ENCODE peak calls at places on chromosomes 4 and X, in four cellular contexts. E is activated naive CD4-positive, alpha-beta T cell treated with anti-CD3 and anti-CD28 coated beads for 36 hours; H is HT-29; U is IMR-90. C is an unnamed sample.

GRCh38 chr4:107801766-107802211 is 22.9 kb upstream of the SGMS2 start:
- DNase-seq in H (peak; percentile 44), E (no peak), U (peak; percentile 27), C (peak; percentile 75)

GRCh38 chr4:158786155-158786581 is 17.3 kb downstream of the FNIP2 start:
- DNase-seq in E (no peak), H (no peak), U (peak; percentile 28), C (peak; percentile 46)

GRCh38 chr4:185205697-185206342 is 2.0 kb upstream of the CFAP97 start:
- DNase-seq in H (no peak), U (no peak), E (no peak), C (no peak)

GRCh38 chr4:186628058-186628711 is 72.8 kb upstream of the MTNR1A start:
- DNase-seq in U (no peak), E (no peak), H (peak; percentile 89), C (peak; percentile 33)

GRCh38 chr4:166197166-166197565 is 324.1 kb downstream of the TLL1 start:
- DNase-seq in H (no peak), U (no peak), E (no peak), C (no peak)

GRCh38 chr4:41880022-41880837 is 55.0 kb upstream of the TMEM33 start:
- DNase-seq in H (no peak), U (no peak), E (no peak), C (no peak)

GRCh38 chrX:20060961-20061868 is 55.5 kb downstream of the MAP7D2 start:
- DNase-seq in H (no peak), E (no peak), U (no peak), C (no peak)

GRCh38 chr4:158858410-158859189 is 89.8 kb downstream of the FNIP2 start:
- DNase-seq in U (peak; percentile 71), H (no peak), E (no peak), C (no peak)

GRCh38 chrX:16491461-16491860 is 158.5 kb upstream of the S100G start:
- DNase-seq in E (no peak), U (no peak), H (no peak), C (no peak)

GRCh38 chr4:32140636-32141035 is 1420.5 kb downstream of the PCDH7 start:
- DNase-seq in E (no peak), U (peak; percentile 47), H (no peak), C (no peak)

GRCh38 chrX:104137496-104137895 is 19.3 kb downstream of the SLC25A53 start:
- DNase-seq in E (no peak), U (no peak), H (no peak), C (no peak)

GRCh38 chr4:127622923-127623754 is 9.6 kb upstream of the INTU start:
- DNase-seq in E (no peak), H (no peak), U (peak; percentile 33), C (no peak)

GRCh38 chrX:31649176-31649575 is 577.3 kb upstream of the FTHL17 start:
- DNase-seq in E (no peak), H (no peak), U (no peak), C (no peak)

GRCh38 chr4:166043801-166044200 is 170.8 kb downstream of the TLL1 start:
- DNase-seq in H (no peak), U (no peak), E (no peak), C (no peak)

GRCh38 chr4:157115613-157116340 is 39.8 kb downstream of the GLRB start:
- DNase-seq in U (peak; percentile 77), E (no peak), H (no peak), C (no peak)

GRCh38 chr4:105896461-105896939 is 1.2 kb downstream of the NPNT start:
- DNase-seq in H (no peak), U (no peak), E (no peak), C (no peak)

GRCh38 chrX:40446927-40447326 is 133.8 kb upstream of the ATP6AP2 start:
- DNase-seq in E (no peak), U (no peak), H (no peak), C (no peak)

GRCh38 chrX:40816906-40817305 is 81.6 kb upstream of the MED14 start:
- DNase-seq in E (no peak), U (no peak), H (no peak), C (no peak)

GRCh38 chrX:372856-373640 is 13.7 kb downstream of the PPP2R3B start:
- DNase-seq in U (peak; percentile 44), H (no peak), E (no peak), C (no peak)

GRCh38 chrX:68139791-68140190 is 293.5 kb downstream of the OPHN1 start:
- DNase-seq in U (peak; percentile 35), H (no peak), E (no peak), C (no peak)

GRCh38 chrX:9861711-9862110 is 75.5 kb downstream of the SHROOM2 start:
- DNase-seq in U (no peak), E (no peak), H (no peak), C (no peak)

GRCh38 chr4:88107406-88108107 is 50.9 kb downstream of the ABCG2 start:
- DNase-seq in H (peak; percentile 91), E (no peak), U (peak; percentile 9), C (peak; percentile 67)

GRCh38 chr4:79413486-79413885 is 5.5 kb upstream of the GK2 start:
- DNase-seq in H (no peak), U (no peak), E (no peak), C (no peak)

GRCh38 chr4:7904108-7904516 is 35.5 kb downstream of the AFAP1 start:
- DNase-seq in U (peak; percentile 89), E (no peak), H (no peak), C (no peak)

GRCh38 chr4:63316633-63317032 is 1092.6 kb downstream of the TECRL start:
- DNase-seq in U (no peak), E (no peak), H (no peak), C (no peak)

GRCh38 chr4:3307060-3307459 is 14.2 kb downstream of the RGS12 start:
- DNase-seq in U (no peak), E (no peak), H (no peak), C (no peak)

GRCh38 chrX:31112226-31112999 is 40.6 kb upstream of the FTHL17 start:
- DNase-seq in E (no peak), U (no peak), H (no peak), C (no peak)

GRCh38 chrX:18272222-18272621 is 51.5 kb upstream of the BEND2 start:
- DNase-seq in H (no peak), E (no peak), U (no peak), C (no peak)

GRCh38 chrX:34629572-34629971 is 27.5 kb downstream of the TMEM47 start:
- DNase-seq in E (no peak), H (no peak), U (no peak), C (no peak)

GRCh38 chr4:127015616-127016015 is 617.1 kb upstream of the INTU start:
- DNase-seq in H (no peak), U (no peak), E (no peak), C (no peak)

GRCh38 chrX:1215123-1215823 is 2.8 kb upstream of the CRLF2 start:
- DNase-seq in U (no peak), E (no peak), H (no peak), C (no peak)

GRCh38 chr4:70367813-70368212 is 7.3 kb downstream of the SMR3A start:
- DNase-seq in H (no peak), E (no peak), U (no peak), C (no peak)

GRCh38 chr4:89279385-89279784 is 28.2 kb downstream of the GPRIN3 start:
- DNase-seq in H (no peak), E (no peak), U (no peak), C (no peak)

GRCh38 chr4:165079476-165079875 is 25.8 kb downstream of the TRIM75 start:
- DNase-seq in U (peak; percentile 44), H (no peak), E (no peak), C (no peak)

GRCh38 chr4:173074501-173074946 is 94.1 kb upstream of the GALNT7 start:
- DNase-seq in E (no peak), U (peak; percentile 80), H (no peak), C (peak; percentile 22)

GRCh38 chr4:165096776-165097175 is 15.9 kb downstream of the TMEM192 start:
- DNase-seq in E (no peak), H (peak; percentile 3), U (peak; percentile 44), C (no peak)

GRCh38 chr4:88007304-88008132 is at the start of gene PKD2:
- DNase-seq in E (peak; percentile 81), U (peak; percentile 65), H (peak; percentile 67), C (peak; percentile 80)

GRCh38 chr4:79650217-79650616 is 242.2 kb upstream of the GK2 start:
- DNase-seq in U (no peak), E (no peak), H (no peak), C (no peak)

GRCh38 chr4:18815779-18816173 is 794.2 kb upstream of the LCORL start:
- DNase-seq in E (no peak), H (no peak), U (no peak), C (no peak)

C was measured in LoVo.